ENCODE peak calls at places on chromosome 22, in four cellular contexts. Z, G, X and M are unnamed samples.

GRCh38 chr22:26797910-26798309 is 140.5 kb downstream of the MIAT start:
- DNase-seq in G (peak), X (peak), Z (no peak), M (peak)

GRCh38 chr22:30201970-30202369 is 44.6 kb downstream of the LIF start:
- DNase-seq in G (no peak), X (no peak), Z (no peak), M (no peak)

GRCh38 chr22:45420539-45420938 is 7.0 kb downstream of the RIBC2 start:
- DNase-seq in Z (no peak), X (no peak), G (no peak), M (no peak)

GRCh38 chr22:48893288-48894063 is 934.2 kb downstream of the BRD1 start:
- DNase-seq in Z (no peak), X (no peak), G (no peak), M (no peak)

GRCh38 chr22:27879923-27880322 is 39.1 kb downstream of the PITPNB start:
- DNase-seq in G (no peak), Z (peak), X (peak), M (peak)

GRCh38 chr22:40791241-40791640 is 27.9 kb downstream of the SLC25A17 start:
- DNase-seq in X (no peak), G (no peak), Z (no peak), M (no peak)

GRCh38 chr22:27632451-27633295 is 168.9 kb downstream of the MN1 start:
- DNase-seq in Z (no peak), G (no peak), X (peak), M (no peak)

GRCh38 chr22:40237241-40237640 is 59.5 kb downstream of the TNRC6B start:
- DNase-seq in G (no peak), X (no peak), Z (no peak), M (no peak)

GRCh38 chr22:38927033-38927789 is 30.2 kb upstream of the APOBEC3A start:
- DNase-seq in Z (no peak), G (peak), X (peak), M (peak)

GRCh38 chr22:26979294-26979693 is 321.9 kb downstream of the MIAT start:
- DNase-seq in X (no peak), G (peak), Z (no peak), M (no peak)

GRCh38 chr22:19488884-19489843 is 9.4 kb downstream of the CDC45 start:
- DNase-seq in X (no peak), Z (no peak), G (no peak), M (peak)

GRCh38 chr22:18048441-18048898 is 24.1 kb upstream of the MICAL3 start:
- DNase-seq in X (peak), G (no peak), Z (no peak), M (no peak)

GRCh38 chr22:30821863-30822215 is 127.2 kb downstream of the OSBP2 start:
- DNase-seq in Z (no peak), X (no peak), G (no peak), M (no peak)

GRCh38 chr22:27115816-27116256 is 458.4 kb downstream of the MIAT start:
- DNase-seq in G (no peak), X (no peak), Z (peak), M (peak)

GRCh38 chr22:19717181-19717580 is 2.9 kb downstream of the SEPTIN5 start:
- DNase-seq in X (no peak), G (no peak), Z (no peak), M (no peak)

GRCh38 chr22:50674127-50674493 is 1.5 kb downstream of the SHANK3 start:
- DNase-seq in G (no peak), X (peak), Z (no peak), M (no peak)

GRCh38 chr22:37545703-37546435 is 14.4 kb upstream of the CDC42EP1 start:
- DNase-seq in X (no peak), G (peak), Z (peak), M (peak)

GRCh38 chr22:22800716-22801115 is 86.9 kb upstream of the IGLL5 start:
- DNase-seq in G (no peak), Z (no peak), X (no peak), M (no peak)

GRCh38 chr22:22803285-22803853 is 84.2 kb upstream of the IGLL5 start:
- DNase-seq in Z (no peak), X (no peak), G (no peak), M (no peak)

GRCh38 chr22:22798716-22799115 is 88.9 kb upstream of the IGLL5 start:
- DNase-seq in G (no peak), Z (no peak), X (no peak), M (no peak)

GRCh38 chr22:22799561-22799960 is 88.1 kb upstream of the IGLL5 start:
- DNase-seq in G (no peak), X (no peak), Z (no peak), M (no peak)

GRCh38 chr22:22802346-22802970 is 85.2 kb upstream of the IGLL5 start:
- DNase-seq in Z (no peak), X (peak), G (no peak), M (peak)
- TF ChIP-seq ESRRA in Z (no peak), X (no peak), G (no peak), M (no peak)

DNA sequence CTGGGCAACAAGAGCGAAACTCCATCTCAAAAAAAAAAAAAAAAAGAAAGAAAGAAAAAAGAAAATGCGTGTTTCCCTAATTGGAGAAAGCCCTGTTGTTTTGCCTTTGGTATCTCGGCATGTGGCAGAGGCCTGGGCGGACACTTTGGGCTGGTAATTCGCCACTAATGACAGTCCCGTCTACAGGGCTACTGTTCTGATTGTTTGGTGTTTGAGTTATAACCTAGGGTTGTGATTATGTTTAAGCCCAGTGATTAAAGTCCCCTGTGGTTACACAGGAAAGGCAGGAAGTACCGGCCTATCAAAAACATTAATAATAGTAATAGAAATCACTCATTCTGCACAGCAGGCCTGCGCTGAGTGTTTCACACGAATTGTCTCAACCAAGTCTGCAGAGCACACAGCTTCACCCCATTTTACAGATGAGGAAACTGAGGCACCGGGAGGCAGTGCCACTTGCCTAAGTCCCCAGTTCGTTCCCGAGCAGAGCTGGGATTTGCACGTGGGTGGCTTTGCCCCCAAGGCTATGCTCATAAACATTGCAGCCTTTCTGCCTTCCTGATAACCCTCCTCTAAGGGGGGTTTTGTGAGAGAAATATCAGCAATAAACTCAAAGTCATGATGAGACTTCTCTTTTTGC is 39.1 kb upstream of the GRAMD4 start:
- DNase-seq in Z (no peak), X (no peak), G (no peak), M (no peak)
- TF ChIP-seq JUN in Z (no peak), X (no peak), G (no peak), M (no peak)

GRCh38 chr22:36197065-36197440 is 4.6 kb downstream of the APOL4 start:
- DNase-seq in Z (no peak), G (peak), X (peak), M (no peak)
- TF ChIP-seq ESRRA in Z (no peak), G (no peak), X (no peak), M (no peak)

GRCh38 chr22:43396321-43396933 is 15.4 kb upstream of the MPPED1 start:
- DNase-seq in X (no peak), Z (no peak), G (no peak), M (no peak)
- TF ChIP-seq JUN in X (no peak), Z (no peak), G (no peak), M (no peak)

GRCh38 chr22:42277988-42278776 is 7.7 kb upstream of the TCF20 start:
- DNase-seq in G (no peak), X (no peak), Z (no peak), M (no peak)
- TF ChIP-seq ESRRA in G (no peak), X (no peak), Z (no peak), M (no peak)